ENCODE peak calls at places on chromosomes 13 and 19, in four cellular contexts. E is hepatocyte, C is heart left ventricle, I is pancreas. T is an unnamed sample.

GRCh38 chr13:97274782-97275252 is 52.7 kb downstream of the MBNL2 start:
- DNase-seq in E (no peak), I (no peak), C (no peak), T (no peak)

GRCh38 chr19:35545855-35546381 is 492 bp downstream of the TMEM147 start:
- DNase-seq in I (no peak), C (peak), E (peak), T (peak)

GRCh38 chr13:83878691-83879410 is 3.4 kb downstream of the SLITRK1 start:
- DNase-seq in I (no peak), C (no peak), E (no peak), T (no peak)

GRCh38 chr19:10769533-10770491 is 51.9 kb downstream of the DNM2 start:
- DNase-seq in C (peak), E (peak), I (peak), T (peak)

GRCh38 chr13:35716186-35716585 is 239.7 kb upstream of the MAB21L1 start:
- DNase-seq in E (peak), C (no peak), I (no peak), T (no peak)

GRCh38 chr19:34364830-34365462 is at the start of gene GPI:
- DNase-seq in E (peak), C (peak), I (peak), T (peak)

GRCh38 chr13:100534147-100534818 is 54.3 kb downstream of the GGACT start:
- DNase-seq in C (no peak), E (no peak), I (no peak), T (no peak)

GRCh38 chr19:55090564-55090963 is 14.9 kb downstream of the EPS8L1 start:
- DNase-seq in C (no peak), E (no peak), I (no peak), T (no peak)

GRCh38 chr19:6744381-6745288 is 5.2 kb downstream of the TRIP10 start:
- DNase-seq in E (peak), I (peak), C (peak), T (peak)

GRCh38 chr13:21557995-21558394 is 46.0 kb downstream of the MICU2 start:
- DNase-seq in E (no peak), C (no peak), I (no peak), T (no peak)

GRCh38 chr13:57264965-57265364 is 98.0 kb downstream of the PRR20E start:
- DNase-seq in E (no peak), I (no peak), C (no peak), T (no peak)

GRCh38 chr13:100694722-100695644 is 20.4 kb upstream of the TMTC4 start:
- DNase-seq in I (peak), C (no peak), E (peak), T (no peak)

GRCh38 chr13:36131215-36131930 is at the start of gene DCLK1:
- DNase-seq in C (peak), I (no peak), E (peak), T (peak)

GRCh38 chr19:6706633-6706958 is 13.9 kb downstream of the C3 start:
- DNase-seq in I (no peak), C (no peak), E (no peak), T (no peak)

GRCh38 chr13:64531400-64531799 is 2698.7 kb downstream of the PCDH9 start:
- DNase-seq in E (no peak), I (no peak), C (no peak), T (no peak)

GRCh38 chr19:38172001-38172400 is 52.0 kb downstream of the DPF1 start:
- DNase-seq in I (no peak), E (no peak), C (no peak), T (peak)

GRCh38 chr19:44939668-44940067 is 2.4 kb upstream of the APOC4 start:
- DNase-seq in E (no peak), C (no peak), I (no peak), T (no peak)

GRCh38 chr19:40612831-40613668 is 11.9 kb downstream of the LTBP4 start:
- DNase-seq in C (no peak), E (peak), I (peak), T (no peak)

GRCh38 chr19:18502633-18503294 is 19.1 kb downstream of the ELL start:
- DNase-seq in C (peak), E (no peak), I (no peak), T (peak)
- H3K27ac ChIP-seq in C (peak), E (peak), I (no peak), T (peak)

GRCh38 chr13:59012731-59013130 is 1151.0 kb downstream of the DIAPH3 start:
- DNase-seq in E (no peak), I (no peak), C (no peak), T (no peak)

DNA sequence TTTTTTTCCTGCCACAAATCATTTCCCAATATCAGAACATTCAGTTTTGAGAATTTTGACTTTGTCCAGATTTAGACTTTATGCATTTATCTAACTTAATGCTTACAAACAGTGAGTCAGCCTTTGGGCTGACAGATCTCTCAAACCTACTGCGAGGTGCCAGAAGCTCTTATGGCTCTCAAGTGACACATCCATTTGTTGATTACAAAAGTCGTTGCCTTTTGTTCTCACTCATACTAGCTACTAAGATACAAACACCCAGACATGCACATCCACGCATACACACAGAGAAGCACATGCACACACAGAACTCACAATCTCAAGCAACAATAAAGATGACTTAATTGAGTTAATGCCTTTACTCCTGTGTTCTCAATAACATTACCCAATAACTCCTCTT is 1147.5 kb downstream of the DIAPH3 start:
- DNase-seq in C (no peak), I (no peak), E (no peak), T (no peak)
- H3K27ac ChIP-seq in C (no peak), I (no peak), E (no peak), T (no peak)

DNA sequence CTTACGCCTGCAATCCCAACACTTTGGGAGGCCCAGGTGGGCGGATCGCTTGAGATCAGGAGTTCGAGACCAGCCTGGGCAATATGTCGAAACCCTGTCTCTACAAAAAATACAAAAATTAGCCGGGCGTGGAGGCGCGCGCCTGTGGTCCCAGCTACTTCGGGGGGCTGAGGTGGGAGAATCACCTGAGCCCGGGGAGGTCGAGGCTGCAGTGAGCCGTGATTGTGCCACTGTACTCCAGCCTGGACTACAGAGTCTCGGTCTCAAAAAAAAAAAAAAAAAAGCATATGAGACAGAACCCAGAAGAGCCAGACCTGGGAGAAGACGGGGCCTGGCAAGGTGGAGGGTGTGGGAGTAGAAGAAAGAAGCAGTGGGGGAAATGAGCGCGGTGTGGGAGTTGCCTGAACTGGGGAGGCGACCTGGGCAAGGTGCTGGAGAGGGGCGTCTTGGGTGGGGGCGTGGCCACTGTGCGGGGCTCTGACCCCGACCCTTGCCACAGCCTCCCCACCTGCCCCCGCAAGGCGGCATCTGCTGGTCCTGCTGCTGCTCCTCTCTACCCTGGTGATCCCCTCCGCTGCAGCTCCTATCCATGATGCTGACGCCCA is 508 bp downstream of the DKKL1 start:
- DNase-seq in E (no peak), C (no peak), I (no peak), T (no peak)
- H3K27ac ChIP-seq in E (peak), C (no peak), I (no peak), T (peak)

GRCh38 chr13:113393226-113393571 is 29.3 kb upstream of the GRTP1 start:
- DNase-seq in I (no peak), E (no peak), C (no peak), T (no peak)
- H3K27ac ChIP-seq in I (no peak), E (no peak), C (peak), T (peak)

GRCh38 chr13:29621841-29622240 is 26.4 kb upstream of the SLC7A1 start:
- DNase-seq in C (no peak), E (no peak), I (no peak), T (no peak)
- H3K27ac ChIP-seq in C (no peak), E (no peak), I (no peak), T (no peak)

GRCh38 chr19:19659646-19660245 is 3.7 kb downstream of the ATP13A1 start:
- DNase-seq in I (no peak), C (no peak), E (no peak), T (no peak)

GRCh38 chr19:19661675-19662251 is 1.7 kb downstream of the ATP13A1 start:
- DNase-seq in C (no peak), I (no peak), E (no peak), T (no peak)

GRCh38 chr19:19662344-19662743 is 1.1 kb downstream of the ATP13A1 start:
- DNase-seq in C (no peak), I (no peak), E (no peak), T (no peak)

GRCh38 chr19:19662866-19663291 is 597 bp downstream of the ATP13A1 start:
- DNase-seq in E (no peak), I (no peak), C (no peak), T (peak)

GRCh38 chr19:19661141-19661674 is 2.3 kb downstream of the ATP13A1 start:
- DNase-seq in I (no peak), E (no peak), C (no peak), T (no peak)
- H3K27ac ChIP-seq in I (no peak), E (no peak), C (peak), T (no peak)

GRCh38 chr13:52599037-52599852 is 43.0 kb upstream of the HNRNPA1L2 start:
- DNase-seq in I (no peak), C (peak), E (no peak), T (no peak)
- H3K27ac ChIP-seq in I (peak), C (peak), E (peak), T (peak)

DNA sequence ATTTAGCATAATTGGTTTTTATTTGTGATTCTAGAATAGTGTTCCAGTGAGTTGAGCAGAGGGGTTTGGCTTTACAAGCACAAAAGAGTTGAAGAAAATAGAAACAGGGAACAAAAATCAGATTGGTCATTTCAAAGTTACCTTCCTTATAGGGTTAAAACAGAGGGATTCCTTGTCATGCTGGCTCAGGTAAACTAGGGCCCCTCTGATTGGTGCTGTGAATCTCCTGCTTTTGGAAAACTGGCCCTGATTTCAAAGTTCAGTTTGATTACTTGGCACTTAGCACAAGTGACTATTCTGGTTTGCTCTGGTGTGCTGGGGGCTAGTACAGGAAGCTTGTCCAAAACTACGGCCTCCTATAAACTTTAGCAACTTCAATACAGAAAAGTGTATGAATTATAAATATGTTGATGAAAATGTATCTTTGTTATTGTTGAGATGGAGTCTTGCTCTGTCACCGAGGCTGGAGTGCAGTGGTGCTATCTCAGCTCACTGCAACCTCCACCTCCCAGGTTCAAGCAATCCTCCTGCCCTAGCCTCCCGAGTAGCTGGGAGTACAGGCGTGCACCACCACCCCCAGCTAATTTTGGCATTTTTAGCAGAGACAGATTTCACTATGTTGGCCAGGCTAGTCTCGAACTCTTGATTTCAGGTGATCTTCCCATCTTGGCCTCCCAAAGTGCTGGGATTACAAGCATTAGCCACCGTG is 1.9 kb upstream of the MRPS31 start:
- DNase-seq in C (no peak), E (peak), I (no peak), T (no peak)
- H3K27ac ChIP-seq in C (no peak), E (peak), I (no peak), T (no peak)

DNA sequence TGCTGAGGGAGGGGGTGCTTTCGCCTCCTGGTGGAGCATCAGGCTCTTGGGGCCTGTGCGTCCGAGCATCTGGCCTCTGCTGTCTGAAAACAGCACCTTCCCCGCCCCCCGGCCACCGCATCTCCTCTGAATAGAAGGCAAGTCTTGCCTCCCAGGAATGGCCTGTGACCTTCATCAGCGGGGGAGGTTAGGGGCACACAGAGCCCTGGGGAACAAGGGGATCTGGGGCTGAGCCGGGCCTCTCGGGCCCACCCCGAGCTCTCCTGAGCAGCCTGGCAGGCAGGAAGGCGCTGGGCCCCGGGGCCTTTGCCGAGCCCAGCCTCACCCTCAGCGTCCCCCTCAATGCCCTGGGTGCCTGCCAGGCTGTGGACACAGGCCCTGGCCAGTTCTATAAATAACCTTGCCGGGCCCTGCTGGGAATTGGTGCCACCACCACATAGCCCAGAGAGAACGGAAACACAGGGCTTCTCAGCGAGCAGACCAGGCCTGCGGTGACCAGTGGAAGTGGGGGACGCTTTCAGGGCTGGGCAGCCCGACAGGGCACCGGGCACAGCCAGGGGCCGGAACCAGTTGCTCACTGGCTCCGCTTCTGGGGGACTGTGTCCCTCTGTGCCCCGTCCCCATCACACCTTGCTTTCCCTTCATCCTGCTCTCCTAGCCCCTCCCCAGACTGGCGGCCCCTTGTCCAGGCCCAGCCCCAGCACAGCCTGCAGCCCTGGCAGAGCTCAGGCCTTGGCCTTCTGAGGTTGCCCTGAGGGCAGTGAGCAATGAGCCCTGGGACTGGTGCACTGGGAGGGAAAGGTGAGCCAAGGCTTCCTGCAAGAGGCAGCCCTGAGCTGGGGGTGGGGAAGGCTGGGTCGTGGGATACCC is 9.5 kb downstream of the STK11 start:
- DNase-seq in C (peak), E (no peak), I (peak), T (peak)
- H3K27ac ChIP-seq in C (peak), E (no peak), I (peak), T (peak)

GRCh38 chr13:79485451-79485850 is 4.5 kb downstream of the NDFIP2 start:
- DNase-seq in C (no peak), I (no peak), E (no peak), T (no peak)
- H3K27ac ChIP-seq in C (no peak), I (peak), E (peak), T (peak)

T was measured in left ventricle myocardium inferior.